ENCODE peak calls at places on chromosomes 16 and 17, in six cellular contexts. W is adrenal gland, U is B cell, O is kidney epithelial cell, R is GM13977, G is AG04450. V is an unnamed sample.

GRCh38 chr17:80843741-80844156 is 147.9 kb upstream of the CHMP6 start:
- DNase-seq in W (no peak), U (no peak), O (no peak), R (no peak), G (no peak), V (peak; percentile 59)

GRCh38 chr16:66894055-66894454 is 13.7 kb downstream of the PDP2 start:
- DNase-seq in W (no peak), U (no peak), O (no peak), R (no peak), G (no peak), V (peak; percentile 53)

GRCh38 chr16:72313903-72314302 is 141.9 kb upstream of the PMFBP1 start:
- DNase-seq in W (no peak), U (no peak), O (no peak), R (no peak), G (no peak), V (no peak)

GRCh38 chr16:81817296-81817695 is 38.2 kb downstream of the PLCG2 start:
- DNase-seq in W (no peak), U (peak; percentile 75), O (no peak), R (no peak), G (no peak), V (no peak)

GRCh38 chr17:66002807-66003206 is 189.1 kb downstream of the CEP112 start:
- DNase-seq in W (no peak), U (no peak), O (no peak), R (no peak), G (no peak), V (no peak)

GRCh38 chr17:41917192-41917591 is 1.6 kb downstream of the ACLY start:
- DNase-seq in W (no peak), U (no peak), O (no peak), R (no peak), G (no peak), V (no peak)

GRCh38 chr17:35129154-35129972 is 7.9 kb downstream of the FNDC8 start:
- DNase-seq in W (no peak), U (peak; percentile 15), O (no peak), R (no peak), G (no peak), V (no peak)

GRCh38 chr16:49621240-49622083 is 234.4 kb downstream of the ZNF423 start:
- DNase-seq in W (no peak), U (no peak), O (no peak), R (no peak), G (no peak), V (no peak)

GRCh38 chr17:80504671-80505413 is 28.4 kb upstream of the NPTX1 start:
- DNase-seq in W (no peak), U (no peak), O (no peak), R (no peak), G (no peak), V (no peak)

GRCh38 chr16:71870818-71871217 is 13.2 kb downstream of the ZNF821 start:
- DNase-seq in W (no peak), U (no peak), O (no peak), R (no peak), G (no peak), V (no peak)

GRCh38 chr17:43556292-43556691 is 10.2 kb upstream of the ETV4 start:
- DNase-seq in W (peak; percentile 84), U (no peak), O (no peak), R (no peak), G (no peak), V (no peak)

GRCh38 chr16:27401768-27402568 is at the start of gene IL21R:
- DNase-seq in W (peak; percentile 40), U (peak; percentile 91), O (no peak), R (peak; percentile 73), G (no peak), V (no peak)

GRCh38 chr17:28948873-28949184 is 2.5 kb downstream of the PHF12 start:
- DNase-seq in W (no peak), U (no peak), O (no peak), R (no peak), G (no peak), V (no peak)

GRCh38 chr16:2231016-2231931 is 5.0 kb upstream of the DNASE1L2 start:
- DNase-seq in W (no peak), U (no peak), O (no peak), R (no peak), G (no peak), V (no peak)

GRCh38 chr17:44733753-44734152 is 25.0 kb upstream of the ADAM11 start:
- DNase-seq in W (no peak), U (no peak), O (no peak), R (no peak), G (no peak), V (no peak)

GRCh38 chr17:46026045-46026814 is 27.2 kb downstream of the STH start:
- DNase-seq in W (no peak), U (no peak), O (no peak), R (no peak), G (no peak), V (no peak)

GRCh38 chr17:8109669-8110455 is 8.5 kb downstream of the ALOXE3 start:
- DNase-seq in W (peak; percentile 63), U (peak; percentile 70), O (no peak), R (peak; percentile 90), G (no peak), V (no peak)

GRCh38 chr16:65445313-65446260 is 323.7 kb upstream of the CDH11 start:
- DNase-seq in W (no peak), U (no peak), O (no peak), R (no peak), G (no peak), V (no peak)

GRCh38 chr16:53282975-53283946 is 151.0 kb upstream of the RBL2 start:
- DNase-seq in W (no peak), U (no peak), O (peak; percentile 16), R (no peak), G (peak; percentile 4), V (no peak)

GRCh38 chr17:68684860-68685493 is 83.8 kb upstream of the FAM20A start:
- DNase-seq in W (no peak), U (no peak), O (no peak), R (no peak), G (no peak), V (no peak)

GRCh38 chr17:81911277-81911961 is at the start of gene PCYT2:
- DNase-seq in W (peak; percentile 92), U (peak; percentile 93), O (no peak), R (peak; percentile 100), G (peak; percentile 42), V (no peak)

GRCh38 chr17:58302171-58302918 is 21.6 kb upstream of the MPO start:
- DNase-seq in W (peak; percentile 9), U (no peak), O (no peak), R (no peak), G (no peak), V (no peak)

GRCh38 chr17:4436381-4436780 is 2.6 kb downstream of the SPNS3 start:
- DNase-seq in W (no peak), U (no peak), O (no peak), R (no peak), G (no peak), V (no peak)

GRCh38 chr16:72884037-72884436 is 163.9 kb downstream of the ZFHX3 start:
- DNase-seq in W (no peak), U (no peak), O (no peak), R (no peak), G (no peak), V (no peak)

GRCh38 chr17:46916211-46916610 is 6.7 kb upstream of the GOSR2 start:
- DNase-seq in W (no peak), U (no peak), O (no peak), R (no peak), G (no peak), V (no peak)

GRCh38 chr17:63834431-63835166 is 7.1 kb upstream of the FTSJ3 start:
- DNase-seq in W (no peak), U (peak; percentile 68), O (no peak), R (peak; percentile 45), G (peak; percentile 48), V (no peak)

GRCh38 chr16:24748242-24748641 is 18.8 kb downstream of the TNRC6A start:
- DNase-seq in W (peak; percentile 73), U (no peak), O (peak; percentile 86), R (no peak), G (peak; percentile 74), V (no peak)

GRCh38 chr17:65115721-65116312 is 21.4 kb upstream of the RGS9 start:
- DNase-seq in W (no peak), U (no peak), O (no peak), R (no peak), G (no peak), V (no peak)

GRCh38 chr17:65638221-65638940 is 76.9 kb upstream of the AXIN2 start:
- DNase-seq in W (no peak), U (no peak), O (no peak), R (no peak), G (peak; percentile 62), V (no peak)

GRCh38 chr16:57092786-57093301 is 461 bp downstream of the CPNE2 start:
- DNase-seq in W (peak; percentile 32), U (no peak), O (no peak), R (peak; percentile 84), G (no peak), V (no peak)
- TF ChIP-seq CTCF in W (no peak), U (peak; percentile 83), O (peak; percentile 14), R (peak; percentile 74), G (peak; percentile 47), V (peak; percentile 94)

DNA sequence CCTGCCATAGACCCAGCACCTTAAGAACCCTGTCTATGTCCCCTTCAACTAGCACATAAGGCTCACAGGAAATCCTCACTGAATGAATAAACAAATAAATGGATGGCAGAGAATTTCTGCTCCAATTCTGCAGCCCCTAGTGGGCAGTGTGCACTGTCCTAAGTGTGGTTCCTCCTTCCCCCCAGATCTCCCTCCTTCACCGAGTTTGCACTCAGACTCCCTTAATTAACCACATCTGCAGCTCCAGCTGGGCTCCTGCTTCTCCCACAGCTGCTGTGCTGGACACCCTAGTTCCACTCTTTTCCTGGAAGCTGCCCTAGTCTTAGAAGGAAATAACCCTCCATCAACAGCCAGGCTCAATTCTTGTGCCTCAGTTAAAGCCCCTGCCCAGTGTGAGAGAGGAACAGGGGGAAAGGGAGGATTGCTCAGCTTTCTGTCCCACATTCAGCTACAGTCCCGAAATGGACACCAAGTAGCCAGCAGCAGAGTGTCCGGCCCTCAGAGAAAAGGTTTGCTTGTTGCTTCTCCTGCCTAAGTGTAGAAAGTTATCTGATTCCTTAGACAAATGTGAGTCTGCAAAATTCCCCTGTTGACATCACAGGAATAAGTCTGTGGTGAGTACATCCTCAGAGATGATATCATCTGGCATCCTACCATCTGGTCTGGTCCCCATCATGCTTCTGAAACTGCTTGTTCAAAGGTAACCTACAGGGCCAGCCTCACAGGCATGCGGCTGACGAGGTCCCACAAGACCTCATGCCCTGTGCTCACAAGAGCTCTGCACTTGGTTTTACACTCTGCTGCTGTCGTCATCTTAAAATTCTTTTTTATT is 12.3 kb downstream of the LRRC3C start:
- DNase-seq in W (no peak), U (no peak), O (no peak), R (peak; percentile 75), G (peak; percentile 72), V (no peak)
- TF ChIP-seq CTCF in W (no peak), U (peak; percentile 52), O (peak; percentile 50), R (peak; percentile 43), G (peak; percentile 79), V (peak; percentile 72)

GRCh38 chr16:14309001-14309886 is 238.1 kb downstream of the MRTFB start:
- DNase-seq in W (no peak), U (no peak), O (no peak), R (peak; percentile 48), G (no peak), V (no peak)
- TF ChIP-seq CTCF in W (no peak), U (no peak), O (peak; percentile 9), R (peak; percentile 8), G (peak; percentile 14), V (peak; percentile 51)

DNA sequence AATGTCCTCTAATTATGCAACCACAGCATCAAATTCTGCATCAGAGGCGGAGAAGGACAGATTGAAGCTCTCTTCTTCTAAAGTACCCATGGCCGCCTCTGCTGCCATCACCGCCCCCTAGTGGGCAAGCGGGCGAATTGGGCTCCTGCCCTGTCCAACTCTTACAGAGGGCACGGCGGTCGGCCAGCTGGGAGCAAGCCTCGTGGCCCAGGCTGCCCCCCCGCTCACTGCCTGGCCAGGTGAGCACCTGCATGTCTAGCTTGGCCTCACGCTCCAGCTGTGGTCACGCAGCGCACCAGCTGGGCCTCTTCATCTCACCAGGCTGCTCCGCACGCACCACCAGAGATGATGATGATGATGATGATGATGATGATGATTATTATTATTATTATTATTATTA is 146.1 kb upstream of the TOM1L1 start:
- DNase-seq in W (no peak), U (no peak), O (no peak), R (no peak), G (no peak), V (peak; percentile 69)
- TF ChIP-seq CTCF in W (peak; percentile 5), U (no peak), O (peak; percentile 17), R (peak; percentile 34), G (no peak), V (no peak)